ENCODE peak calls at places on chromosome 3, in four cellular contexts. N is A549, S is hepatocyte, V is MM.1S. Q is an unnamed sample.

GRCh38 chr3:138426211-138426610 is 8.2 kb upstream of the ESYT3 start:
- DNase-seq in V (no peak), N (no peak), S (no peak), Q (no peak)

GRCh38 chr3:42638339-42638842 is 15.1 kb upstream of the ZBTB47 start:
- DNase-seq in V (peak), N (no peak), S (no peak), Q (no peak)

GRCh38 chr3:28347374-28348285 is 891 bp upstream of the ZCWPW2 start:
- DNase-seq in N (no peak), V (no peak), S (no peak), Q (peak)

GRCh38 chr3:151864423-151865101 is 8.9 kb upstream of the SUCNR1 start:
- DNase-seq in S (peak), N (no peak), V (no peak), Q (no peak)

GRCh38 chr3:171417813-171418212 is 42.4 kb downstream of the TNIK start:
- DNase-seq in S (peak), N (no peak), V (no peak), Q (no peak)

GRCh38 chr3:98519351-98519750 is 3.4 kb downstream of the CLDND1 start:
- DNase-seq in S (no peak), V (no peak), N (no peak), Q (no peak)

GRCh38 chr3:173380681-173381080 is 16.9 kb upstream of the NLGN1 start:
- DNase-seq in N (no peak), V (no peak), S (no peak), Q (no peak)

GRCh38 chr3:126818696-126819095 is 114.7 kb downstream of the CHCHD6 start:
- DNase-seq in N (no peak), S (no peak), V (no peak), Q (no peak)

GRCh38 chr3:115348951-115349745 is 202.1 kb upstream of the ZBTB20 start:
- DNase-seq in S (no peak), V (no peak), N (no peak), Q (no peak)

GRCh38 chr3:106006001-106006400 is 137.2 kb upstream of the CBLB start:
- DNase-seq in V (no peak), N (no peak), S (no peak), Q (no peak)

GRCh38 chr3:161969867-161970266 is 473.3 kb downstream of the OTOL1 start:
- DNase-seq in V (no peak), S (no peak), N (no peak), Q (no peak)

GRCh38 chr3:13277860-13278531 is 142.1 kb downstream of the NUP210 start:
- DNase-seq in V (no peak), S (no peak), N (no peak), Q (no peak)

GRCh38 chr3:21357241-21357640 is 393.8 kb downstream of the ZNF385D start:
- DNase-seq in N (no peak), V (no peak), S (no peak), Q (no peak)

GRCh38 chr3:61685755-61686154 is 124.4 kb downstream of the PTPRG start:
- DNase-seq in V (no peak), N (no peak), S (no peak), Q (no peak)

GRCh38 chr3:193016437-193016887 is 98.8 kb upstream of the MB21D2 start:
- DNase-seq in N (no peak), S (no peak), V (no peak), Q (no peak)

GRCh38 chr3:39434574-39434973 is 28.1 kb downstream of the RPSA start:
- DNase-seq in S (no peak), N (no peak), V (no peak), Q (no peak)

GRCh38 chr3:51024765-51025681 is 350.3 kb downstream of the DOCK3 start:
- DNase-seq in V (peak), N (no peak), S (peak), Q (no peak)

GRCh38 chr3:28667646-28668376 is 319.2 kb upstream of the AZI2 start:
- DNase-seq in V (peak), N (peak), S (peak), Q (peak)

GRCh38 chr3:23308986-23309625 is 106.0 kb downstream of the UBE2E2 start:
- DNase-seq in N (no peak), S (no peak), V (no peak), Q (no peak)

GRCh38 chr3:97009427-97010019 is 195.1 kb downstream of the EPHA6 start:
- DNase-seq in N (no peak), V (peak), S (peak), Q (no peak)

GRCh38 chr3:43155464-43156121 is 49.7 kb upstream of the POMGNT2 start:
- DNase-seq in N (peak), V (no peak), S (peak), Q (no peak)

GRCh38 chr3:156577731-156578130 is 22.8 kb upstream of the SSR3 start:
- DNase-seq in S (no peak), N (no peak), V (no peak), Q (no peak)

GRCh38 chr3:151345854-151346253 is 16.5 kb upstream of the P2RY13 start:
- DNase-seq in S (peak), V (no peak), N (no peak), Q (no peak)

GRCh38 chr3:82561759-82562158 is 800.3 kb upstream of the GBE1 start:
- DNase-seq in N (no peak), V (no peak), S (no peak), Q (no peak)

GRCh38 chr3:81955908-81956307 is 194.5 kb upstream of the GBE1 start:
- DNase-seq in V (no peak), S (no peak), N (no peak), Q (no peak)

GRCh38 chr3:175187586-175187985 is 328.5 kb downstream of the NAALADL2 start:
- DNase-seq in S (no peak), N (no peak), V (no peak), Q (no peak)

GRCh38 chr3:33957176-33957575 is 158.7 kb downstream of the PDCD6IP start:
- DNase-seq in S (no peak), N (no peak), V (no peak), Q (no peak)

GRCh38 chr3:39383913-39384664 is 919 bp downstream of the SLC25A38 start:
- DNase-seq in V (peak), S (peak), N (peak), Q (peak)

GRCh38 chr3:82509106-82509842 is 747.8 kb upstream of the GBE1 start:
- DNase-seq in S (no peak), V (no peak), N (no peak), Q (no peak)

GRCh38 chr3:147298511-147298982 is 107.8 kb downstream of the ZIC4 start:
- DNase-seq in N (peak), S (peak), V (no peak), Q (no peak)

GRCh38 chr3:80785475-80785874 is 976.0 kb downstream of the GBE1 start:
- DNase-seq in V (peak), S (peak), N (no peak), Q (peak)

GRCh38 chr3:117019082-117019713 is 309.6 kb downstream of the TUSC7 start:
- DNase-seq in V (peak), N (peak), S (peak), Q (peak)

GRCh38 chr3:156892701-156893100 is 66.5 kb downstream of the LEKR1 start:
- DNase-seq in V (no peak), S (no peak), N (no peak), Q (no peak)

GRCh38 chr3:141528837-141529236 is 42.0 kb downstream of the RASA2 start:
- DNase-seq in V (no peak), S (no peak), N (no peak), Q (peak)

GRCh38 chr3:125062904-125063618 is 7.3 kb upstream of the HEG1 start:
- DNase-seq in N (peak), S (peak), V (no peak), Q (no peak)

GRCh38 chr3:74601793-74602192 is 12.7 kb downstream of the CNTN3 start:
- DNase-seq in N (no peak), V (no peak), S (no peak), Q (no peak)
- H3K27ac ChIP-seq in N (no peak), V (no peak), S (no peak), Q (no peak)

GRCh38 chr3:112647122-112647521 is 6.2 kb upstream of the CCDC80 start:
- DNase-seq in V (no peak), S (peak), N (peak), Q (no peak)
- H3K4me2 ChIP-seq in V (no peak), S (peak), N (peak), Q (no peak)

DNA sequence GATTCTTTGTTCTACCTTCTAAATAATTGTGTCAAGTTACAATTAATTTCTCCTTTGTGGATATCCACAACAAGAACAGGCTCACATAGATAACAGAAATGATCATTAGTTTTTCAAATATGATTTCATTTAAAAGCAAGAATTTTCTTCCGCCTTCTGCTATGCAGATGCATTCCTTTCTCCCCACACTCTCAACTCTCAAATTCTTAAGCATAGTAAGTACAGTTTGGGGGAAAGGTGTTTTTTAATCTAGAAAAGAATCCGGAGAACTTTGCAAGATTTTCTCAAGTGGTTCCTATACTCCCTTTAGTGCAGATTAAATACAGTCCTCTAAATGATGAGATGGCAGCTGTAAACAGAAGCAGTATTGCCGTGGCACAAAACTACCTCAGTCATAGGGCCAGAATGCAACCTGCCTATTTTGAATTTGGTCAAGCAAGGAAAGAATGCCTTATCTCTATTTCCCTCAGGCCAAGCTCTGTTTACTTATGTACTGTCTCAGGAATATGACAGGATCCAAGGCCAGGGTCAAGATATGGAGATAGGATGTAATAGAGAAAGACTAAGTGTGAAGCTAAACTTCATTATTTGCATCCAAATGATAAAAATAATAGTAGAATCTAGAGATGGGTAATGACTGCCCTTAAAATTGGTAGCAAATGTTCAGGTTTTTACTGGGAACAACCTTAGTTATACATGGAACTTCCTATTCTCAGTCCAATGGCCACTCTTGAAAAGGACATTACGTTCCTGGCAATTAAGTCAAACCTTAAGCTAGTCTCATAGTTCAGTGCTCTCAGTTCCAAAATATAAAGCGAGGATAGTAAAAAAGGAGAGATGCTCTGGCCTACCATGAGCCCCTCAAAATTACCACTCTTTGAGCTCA is 77.3 kb upstream of the PHLDB2 start:
- DNase-seq in N (no peak), S (no peak), V (no peak), Q (no peak)
- H3K27ac ChIP-seq in N (no peak), S (no peak), V (no peak), Q (no peak)

GRCh38 chr3:189794518-189794917 is 163.3 kb downstream of the TP63 start:
- DNase-seq in N (no peak), V (no peak), S (no peak), Q (no peak)
- H3K4me2 ChIP-seq in N (no peak), V (no peak), S (no peak), Q (no peak)

DNA sequence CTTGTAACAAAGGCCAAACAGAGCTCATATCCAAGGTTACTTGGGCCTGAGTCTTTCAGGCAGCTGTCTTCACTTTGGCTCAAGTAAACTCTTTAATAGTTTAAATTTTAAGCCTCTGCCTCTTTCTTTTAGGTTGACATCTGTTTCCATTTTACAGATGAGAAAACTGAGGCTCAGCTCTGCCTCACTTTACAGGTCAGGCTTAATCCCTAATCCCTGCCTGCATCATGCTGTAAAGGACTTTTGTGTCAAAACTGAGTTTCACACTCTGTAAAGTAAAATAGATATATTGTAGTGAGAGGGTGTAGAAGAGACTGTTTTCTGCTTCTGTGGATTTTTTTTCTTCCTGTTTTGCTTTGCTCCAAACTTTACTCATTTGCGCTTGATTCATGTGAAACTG is 11.1 kb downstream of the FLNB start:
- DNase-seq in S (no peak), N (no peak), V (no peak), Q (no peak)
- H3K27ac ChIP-seq in S (peak), N (peak), V (no peak), Q (no peak)

GRCh38 chr3:16695710-16696109 is 90.5 kb upstream of the DAZL start:
- DNase-seq in V (no peak), S (no peak), N (no peak), Q (no peak)
- H3K4me2 ChIP-seq in V (no peak), S (no peak), N (no peak), Q (no peak)